ENCODE peak calls at places on chromosomes 11 and 22, in six cellular contexts. I is GM13976, Y is foreskin fibroblast, M is mesothelial cell of epicardium, E is left ventricle myocardium inferior, B is stomach. O is an unnamed sample.

GRCh38 chr11:117457835-117458234 is 130.2 kb downstream of the CEP164 start:
- DNase-seq in I (no peak), Y (no peak), M (no peak), E (no peak), B (no peak), O (no peak)

GRCh38 chr22:46777609-46777970 is 15.1 kb downstream of the TBC1D22A start:
- DNase-seq in I (peak), Y (no peak), M (peak), E (peak), B (peak), O (peak)

GRCh38 chr22:35319244-35319985 is 19.7 kb downstream of the TOM1 start:
- DNase-seq in I (no peak), Y (no peak), M (no peak), E (no peak), B (no peak), O (no peak)

GRCh38 chr11:59960502-59961381 is 3.1 kb upstream of the OOSP4A start:
- DNase-seq in I (no peak), Y (no peak), M (no peak), E (no peak), B (peak), O (no peak)

GRCh38 chr11:45390407-45390806 is 104.3 kb upstream of the SYT13 start:
- DNase-seq in I (no peak), Y (peak), M (no peak), E (no peak), B (no peak), O (no peak)

GRCh38 chr11:123238297-123238696 is 43.2 kb upstream of the CLMP start:
- DNase-seq in I (no peak), Y (peak), M (no peak), E (peak), B (no peak), O (no peak)

GRCh38 chr11:15905815-15906214 is 450.5 kb downstream of the SOX6 start:
- DNase-seq in I (no peak), Y (no peak), M (no peak), E (no peak), B (no peak), O (no peak)

GRCh38 chr22:29108137-29108536 is 35.3 kb downstream of the KREMEN1 start:
- DNase-seq in I (no peak), Y (peak), M (no peak), E (no peak), B (no peak), O (no peak)

GRCh38 chr22:37843746-37844089 is 416 bp downstream of the ANKRD54 start:
- DNase-seq in I (peak), Y (peak), M (no peak), E (peak), B (no peak), O (peak)

GRCh38 chr11:60701509-60701818 is 2.1 kb downstream of the MS4A8 start:
- DNase-seq in I (no peak), Y (no peak), M (no peak), E (no peak), B (no peak), O (no peak)

GRCh38 chr22:45208993-45209838 is 31.5 kb downstream of the KIAA0930 start:
- DNase-seq in I (no peak), Y (peak), M (no peak), E (no peak), B (no peak), O (peak)

GRCh38 chr22:50437511-50438304 is 37.1 kb downstream of the SBF1 start:
- DNase-seq in I (no peak), Y (no peak), M (no peak), E (no peak), B (no peak), O (no peak)

GRCh38 chr22:35642305-35642741 is 5.9 kb upstream of the APOL6 start:
- DNase-seq in I (no peak), Y (peak), M (peak), E (no peak), B (no peak), O (no peak)

GRCh38 chr11:24755260-24755839 is 258.5 kb downstream of the LUZP2 start:
- DNase-seq in I (no peak), Y (no peak), M (no peak), E (no peak), B (no peak), O (no peak)

GRCh38 chr11:19788435-19788834 is 75.8 kb downstream of the NAV2 start:
- DNase-seq in I (no peak), Y (no peak), M (no peak), E (no peak), B (no peak), O (no peak)

GRCh38 chr11:40118780-40119179 is 1340.7 kb downstream of the LRRC4C start:
- DNase-seq in I (no peak), Y (no peak), M (no peak), E (no peak), B (peak), O (no peak)

GRCh38 chr11:46889251-46889650 is 29.1 kb downstream of the LRP4 start:
- DNase-seq in I (no peak), Y (no peak), M (no peak), E (no peak), B (no peak), O (no peak)

GRCh38 chr11:85540635-85541034 is 86.5 kb downstream of the DLG2 start:
- DNase-seq in I (no peak), Y (no peak), M (no peak), E (no peak), B (no peak), O (no peak)

GRCh38 chr11:121451178-121451981 is 734 bp upstream of the SORL1 start:
- DNase-seq in I (no peak), Y (no peak), M (no peak), E (no peak), B (peak), O (peak)

GRCh38 chr11:112129656-112130055 is 34.2 kb downstream of the IL18 start:
- DNase-seq in I (no peak), Y (no peak), M (no peak), E (no peak), B (no peak), O (no peak)

GRCh38 chr11:132541794-132542193 is 990.5 kb downstream of the OPCML start:
- DNase-seq in I (no peak), Y (no peak), M (no peak), E (no peak), B (no peak), O (no peak)

GRCh38 chr11:133906746-133907145 is 50.0 kb downstream of the IGSF9B start:
- DNase-seq in I (no peak), Y (no peak), M (no peak), E (no peak), B (no peak), O (no peak)

GRCh38 chr11:90288207-90288821 is 65.5 kb upstream of the CHORDC1 start:
- DNase-seq in I (peak), Y (peak), M (no peak), E (no peak), B (no peak), O (no peak)

GRCh38 chr11:44324787-44325525 is 15.0 kb upstream of the ALX4 start:
- DNase-seq in I (no peak), Y (no peak), M (no peak), E (no peak), B (no peak), O (no peak)

GRCh38 chr11:61827573-61828378 is at the start of gene FADS2:
- DNase-seq in I (peak), Y (peak), M (peak), E (peak), B (peak), O (peak)
- TF ChIP-seq CTCF in I (no peak), Y (no peak), M (no peak), E (peak), B (no peak), O (no peak)

GRCh38 chr11:77558380-77558779 is 31.4 kb upstream of the AQP11 start:
- DNase-seq in I (no peak), Y (no peak), M (no peak), E (no peak), B (no peak), O (no peak)

GRCh38 chr11:77561257-77561656 is 28.5 kb upstream of the AQP11 start:
- DNase-seq in I (no peak), Y (no peak), M (no peak), E (no peak), B (no peak), O (no peak)

GRCh38 chr11:77560605-77561004 is 29.1 kb upstream of the AQP11 start:
- DNase-seq in I (no peak), Y (peak), M (no peak), E (no peak), B (no peak), O (no peak)

GRCh38 chr11:77559686-77560425 is 29.9 kb upstream of the AQP11 start:
- DNase-seq in I (no peak), Y (peak), M (no peak), E (no peak), B (no peak), O (no peak)

GRCh38 chr11:77557553-77557952 is 32.2 kb upstream of the AQP11 start:
- DNase-seq in I (peak), Y (peak), M (no peak), E (no peak), B (no peak), O (peak)
- TF ChIP-seq CTCF in I (no peak), Y (peak), M (no peak), E (peak), B (no peak), O (no peak)

GRCh38 chr11:36718481-36718880 is 120.4 kb upstream of the RAG2 start:
- DNase-seq in I (no peak), Y (no peak), M (no peak), E (no peak), B (no peak), O (no peak)
- TF ChIP-seq CTCF in I (no peak), Y (no peak), M (no peak), E (no peak), B (no peak), O (no peak)

GRCh38 chr22:22099833-22100812 is 117.5 kb upstream of the TOP3B start:
- DNase-seq in I (no peak), Y (peak), M (no peak), E (no peak), B (no peak), O (peak)
- TF ChIP-seq CTCF in I (peak), Y (peak), M (no peak), E (no peak), B (no peak), O (peak)

DNA sequence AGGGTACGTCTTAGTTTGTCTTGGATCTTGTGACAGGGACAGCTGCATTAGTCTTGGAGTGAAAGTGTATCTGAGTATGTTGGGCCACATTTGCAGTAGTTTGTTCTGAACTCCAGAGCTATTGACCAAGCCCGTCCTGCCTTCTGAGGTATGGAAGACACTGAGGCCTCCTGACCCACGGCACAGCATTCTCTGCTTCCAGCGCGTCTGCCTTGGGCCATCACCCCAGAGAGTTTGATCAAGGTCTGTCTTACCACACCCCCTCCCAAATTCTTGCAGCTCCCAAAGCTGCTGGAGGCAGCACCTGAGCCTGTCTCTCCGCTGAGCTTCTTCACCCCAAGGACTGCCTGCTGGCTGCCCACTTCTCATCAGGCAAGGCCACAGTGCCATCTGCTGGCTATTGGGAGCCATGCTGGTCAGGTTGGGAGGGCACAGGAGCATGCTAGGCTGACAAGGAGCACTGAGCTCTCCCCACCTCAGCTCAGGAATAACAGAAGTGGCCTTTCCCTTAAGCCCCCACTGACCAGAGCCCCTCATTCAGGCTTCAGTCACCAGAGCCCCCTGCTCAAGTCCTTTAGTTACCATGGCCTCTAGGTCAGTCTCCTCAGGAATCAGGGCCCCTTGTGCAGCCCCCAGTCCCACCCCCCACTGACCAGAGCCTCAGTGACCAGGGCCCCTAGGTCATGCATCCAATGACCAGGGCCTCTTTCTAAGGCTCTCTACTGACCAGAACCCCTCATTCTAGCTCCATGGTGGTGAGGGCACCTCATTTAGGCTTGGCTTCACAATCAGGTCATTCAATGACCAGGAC is 27.2 kb upstream of the SMPD1 start:
- DNase-seq in I (peak), Y (peak), M (peak), E (peak), B (peak), O (peak)
- TF ChIP-seq CTCF in I (peak), Y (peak), M (peak), E (peak), B (peak), O (peak)